ENCODE peak calls at places on chromosome 21, in seven cellular contexts. L is B cell, G is PC-3, M is heart left ventricle, R is GM10248, V is breast epithelium, D is left ventricle myocardium inferior. S is an unnamed sample.
A peak's percentile ranks its signal among the peaks of the same experiment; 100 is the strongest.

GRCh38 chr21:45971487-45972352 is 9.8 kb upstream of the COL6A1 start:
- DNase-seq in L (peak; percentile 25), G (no peak), M (peak; percentile 91), R (no peak), V (peak; percentile 56), D (peak; percentile 81), S (no peak)

GRCh38 chr21:43280949-43281633 is 112.3 kb downstream of the CRYAA start:
- DNase-seq in L (no peak), G (no peak), M (peak; percentile 4), R (no peak), V (no peak), D (peak; percentile 9), S (peak; percentile 36)

GRCh38 chr21:33212159-33212851 is 17.4 kb upstream of the IFNAR2 start:
- DNase-seq in L (no peak), G (no peak), M (no peak), R (no peak), V (no peak), D (no peak), S (peak; percentile 47)

GRCh38 chr21:17370750-17371325 is 142.0 kb upstream of the CXADR start:
- DNase-seq in L (no peak), G (no peak), M (no peak), R (no peak), V (no peak), D (no peak), S (no peak)

GRCh38 chr21:39666681-39667315 is 54.1 kb downstream of the B3GALT5 start:
- DNase-seq in L (no peak), G (no peak), M (no peak), R (no peak), V (no peak), D (no peak), S (no peak)

GRCh38 chr21:43204638-43205037 is 35.8 kb downstream of the CRYAA start:
- DNase-seq in L (no peak), G (no peak), M (no peak), R (no peak), V (peak; percentile 31), D (no peak), S (no peak)

GRCh38 chr21:29738730-29739129 is 201.1 kb downstream of the GRIK1 start:
- DNase-seq in L (no peak), G (no peak), M (no peak), R (no peak), V (no peak), D (no peak), S (no peak)

GRCh38 chr21:32046191-32046590 is 173.4 kb downstream of the HUNK start:
- DNase-seq in L (no peak), G (no peak), M (no peak), R (no peak), V (no peak), D (no peak), S (no peak)

GRCh38 chr21:27814226-27814625 is 847.3 kb upstream of the ADAMTS5 start:
- DNase-seq in L (no peak), G (no peak), M (no peak), R (no peak), V (no peak), D (no peak), S (no peak)

GRCh38 chr21:32777269-32777668 is 5.7 kb upstream of the PAXBP1 start:
- DNase-seq in L (no peak), G (no peak), M (no peak), R (no peak), V (no peak), D (no peak), S (no peak)

GRCh38 chr21:43300496-43301423 is 126.2 kb downstream of the SIK1 start:
- DNase-seq in L (no peak), G (no peak), M (peak; percentile 79), R (no peak), V (no peak), D (peak; percentile 63), S (no peak)

GRCh38 chr21:39317134-39318090 is 4.0 kb upstream of the BRWD1 start:
- DNase-seq in L (no peak), G (peak; percentile 15), M (no peak), R (no peak), V (no peak), D (no peak), S (no peak)

GRCh38 chr21:43869486-43870325 is 4.7 kb downstream of the AGPAT3 start:
- DNase-seq in L (no peak), G (no peak), M (no peak), R (no peak), V (no peak), D (no peak), S (no peak)

GRCh38 chr21:42992943-42993712 is 18.8 kb downstream of the PKNOX1 start:
- DNase-seq in L (no peak), G (no peak), M (peak; percentile 34), R (no peak), V (no peak), D (no peak), S (no peak)

GRCh38 chr21:44846485-44847260 is 26.8 kb downstream of the PTTG1IP start:
- DNase-seq in L (peak; percentile 73), G (peak; percentile 51), M (peak; percentile 59), R (peak; percentile 45), V (peak; percentile 62), D (peak; percentile 45), S (peak; percentile 66)

GRCh38 chr21:39556176-39556575 is 56.6 kb upstream of the B3GALT5 start:
- DNase-seq in L (no peak), G (no peak), M (no peak), R (no peak), V (no peak), D (no peak), S (no peak)

GRCh38 chr21:32921632-32922230 is 104.0 kb upstream of the OLIG2 start:
- DNase-seq in L (no peak), G (peak; percentile 41), M (no peak), R (peak; percentile 29), V (no peak), D (no peak), S (peak; percentile 67)

GRCh38 chr21:20877976-20878375 is 120.2 kb upstream of the NCAM2 start:
- DNase-seq in L (no peak), G (no peak), M (no peak), R (no peak), V (no peak), D (no peak), S (no peak)

DNA sequence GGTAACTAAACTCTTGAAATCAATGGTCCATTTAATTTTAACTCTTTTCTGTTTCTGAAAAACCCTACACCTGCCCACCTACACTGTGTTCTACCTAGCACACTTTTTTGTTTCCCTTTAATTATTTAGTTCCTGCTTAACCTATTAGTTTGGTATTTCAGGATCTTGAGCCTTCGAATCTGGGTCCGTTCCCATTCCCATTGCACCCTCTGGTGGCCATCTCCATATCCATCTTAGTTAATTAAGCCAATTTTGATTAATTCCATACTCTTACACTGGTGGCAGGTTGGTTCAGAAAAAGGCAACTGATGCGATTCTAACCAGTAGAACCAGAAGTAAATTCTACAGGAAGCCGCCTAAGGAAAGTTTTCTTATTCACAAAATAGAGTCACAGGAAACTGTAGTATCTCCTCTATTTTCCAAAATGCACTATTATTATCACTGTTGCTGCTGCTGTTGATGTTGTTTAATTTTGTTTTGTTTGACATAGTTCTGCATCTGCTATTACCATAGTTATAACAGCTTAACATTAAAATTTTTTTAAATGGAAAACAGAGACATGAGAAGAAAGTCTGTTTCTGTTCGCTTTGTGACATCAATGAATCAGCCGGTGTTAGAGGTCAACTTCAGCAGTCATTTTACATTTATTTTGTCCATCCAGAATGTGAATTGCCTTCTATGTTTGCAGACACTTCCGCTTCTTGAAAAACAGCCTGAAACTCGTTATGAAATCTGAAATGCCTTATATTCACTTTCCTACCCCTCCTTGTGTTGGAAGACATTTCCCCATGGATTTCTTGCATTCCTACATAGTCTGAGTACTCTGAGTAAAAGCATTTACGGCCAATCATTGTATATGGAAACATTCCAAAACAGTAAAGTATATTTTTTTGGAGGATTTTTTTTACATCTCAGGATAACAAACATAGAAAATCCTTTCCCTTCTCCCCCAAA is 115.5 kb upstream of the NCAM2 start:
- DNase-seq in L (no peak), G (peak; percentile 64), M (no peak), R (no peak), V (no peak), D (no peak), S (peak; percentile 32)
- TF ChIP-seq CTCF in L (peak; percentile 20), G (peak; percentile 82), M (peak; percentile 46), R (peak; percentile 19), V (no peak), D (peak; percentile 54), S (peak; percentile 36)

GRCh38 chr21:15592271-15592860 is 137.4 kb upstream of the USP25 start:
- DNase-seq in L (peak; percentile 10), G (peak; percentile 89), M (no peak), R (peak; percentile 26), V (no peak), D (no peak), S (no peak)
- TF ChIP-seq CTCF in L (peak; percentile 85), G (peak; percentile 91), M (peak; percentile 51), R (peak; percentile 67), V (no peak), D (peak; percentile 66), S (peak; percentile 72)

GRCh38 chr21:37986000-37986399 is 69.7 kb upstream of the KCNJ6 start:
- DNase-seq in L (no peak), G (no peak), M (no peak), R (no peak), V (no peak), D (no peak), S (no peak)

GRCh38 chr21:37982496-37983318 is 66.5 kb upstream of the KCNJ6 start:
- DNase-seq in L (no peak), G (peak; percentile 57), M (no peak), R (no peak), V (no peak), D (no peak), S (no peak)

GRCh38 chr21:37986751-37987399 is 70.6 kb upstream of the KCNJ6 start:
- DNase-seq in L (no peak), G (peak; percentile 71), M (no peak), R (no peak), V (no peak), D (no peak), S (no peak)

GRCh38 chr21:37983336-37984095 is 67.3 kb upstream of the KCNJ6 start:
- DNase-seq in L (no peak), G (peak; percentile 93), M (no peak), R (no peak), V (no peak), D (no peak), S (no peak)

GRCh38 chr21:37984416-37984815 is 68.2 kb upstream of the KCNJ6 start:
- DNase-seq in L (no peak), G (peak; percentile 71), M (no peak), R (no peak), V (no peak), D (no peak), S (no peak)
- TF ChIP-seq CTCF in L (no peak), G (no peak), M (no peak), R (no peak), V (no peak), D (no peak), S (no peak)

GRCh38 chr21:41887682-41888081 is 8.5 kb upstream of the PRDM15 start:
- DNase-seq in L (no peak), G (no peak), M (no peak), R (no peak), V (no peak), D (no peak), S (no peak)

GRCh38 chr21:41884501-41885030 is 5.4 kb upstream of the PRDM15 start:
- DNase-seq in L (no peak), G (no peak), M (no peak), R (no peak), V (no peak), D (no peak), S (no peak)

GRCh38 chr21:41883582-41883981 is 4.4 kb upstream of the PRDM15 start:
- DNase-seq in L (no peak), G (no peak), M (no peak), R (no peak), V (no peak), D (no peak), S (peak; percentile 12)

GRCh38 chr21:41886331-41886730 is 7.2 kb upstream of the PRDM15 start:
- DNase-seq in L (no peak), G (no peak), M (no peak), R (no peak), V (no peak), D (no peak), S (no peak)

GRCh38 chr21:41885341-41886024 is 6.3 kb upstream of the PRDM15 start:
- DNase-seq in L (no peak), G (no peak), M (no peak), R (no peak), V (no peak), D (no peak), S (no peak)
- TF ChIP-seq CTCF in L (no peak), G (no peak), M (no peak), R (no peak), V (no peak), D (no peak), S (no peak)